ENCODE peak calls at places on chromosomes 4 and X, in seven cellular contexts. Q is tibial artery, F is left ventricle myocardium inferior, N is body of pancreas, J is heart right ventricle, E is psoas muscle, D is pancreas. Z is an unnamed sample.

GRCh38 chrX:37348237-37349130 is 680 bp upstream of the PRRG1 start:
- DNase-seq in D (no peak), N (no peak), F (no peak), J (no peak), E (no peak), Q (no peak), Z (no peak)

GRCh38 chr4:141180991-141181760 is 39.5 kb upstream of the ZNF330 start:
- DNase-seq in F (no peak), J (no peak), Q (no peak), N (no peak), E (no peak), D (no peak), Z (no peak)

GRCh38 chr4:174474457-174475075 is 47.7 kb downstream of the HPGD start:
- DNase-seq in Q (no peak), D (no peak), E (no peak), J (no peak), F (no peak), N (no peak), Z (no peak)

GRCh38 chr4:166341992-166342391 is 469.0 kb downstream of the TLL1 start:
- DNase-seq in E (no peak), D (no peak), J (no peak), N (no peak), F (no peak), Q (no peak), Z (no peak)

GRCh38 chrX:19659929-19660328 is 144.6 kb upstream of the MAP3K15 start:
- DNase-seq in F (no peak), E (no peak), J (no peak), N (no peak), Q (no peak), D (no peak), Z (no peak)

GRCh38 chrX:74422576-74423288 is 1.4 kb downstream of the SLC16A2 start:
- DNase-seq in D (peak; percentile 33), J (peak; percentile 68), F (peak; percentile 64), E (peak; percentile 61), N (peak; percentile 45), Q (peak; percentile 83), Z (peak; percentile 70)

GRCh38 chrX:134909258-134909657 is 81.5 kb upstream of the SMIM10 start:
- DNase-seq in D (no peak), F (no peak), E (no peak), J (no peak), Q (no peak), N (no peak), Z (no peak)

GRCh38 chr4:186723207-186724047 is at the start of gene FAT1:
- DNase-seq in J (peak; percentile 77), E (peak; percentile 72), Q (peak; percentile 81), N (peak; percentile 70), D (peak; percentile 73), F (peak; percentile 73), Z (no peak)

GRCh38 chr4:55854132-55854531 is 684 bp downstream of the EXOC1 start:
- DNase-seq in E (no peak), N (no peak), D (no peak), J (no peak), F (no peak), Q (no peak), Z (no peak)

GRCh38 chrX:15674514-15674898 is 9.9 kb upstream of the CLTRN start:
- DNase-seq in D (peak; percentile 88), J (peak; percentile 87), F (peak; percentile 91), N (peak; percentile 97), E (peak; percentile 96), Q (peak; percentile 95), Z (peak; percentile 99)

GRCh38 chr4:120209706-120210105 is 143.1 kb upstream of the MAD2L1 start:
- DNase-seq in Q (no peak), N (no peak), E (no peak), D (no peak), F (no peak), J (no peak), Z (no peak)

GRCh38 chr4:112881842-112882241 is 167.6 kb upstream of the ANK2 start:
- DNase-seq in Q (no peak), J (no peak), N (no peak), F (no peak), E (no peak), D (no peak), Z (no peak)

GRCh38 chr4:42574873-42575272 is 82.0 kb downstream of the ATP8A1 start:
- DNase-seq in Q (no peak), N (no peak), F (no peak), E (no peak), J (no peak), D (no peak), Z (no peak)

GRCh38 chr4:42566835-42567234 is 90.1 kb downstream of the ATP8A1 start:
- DNase-seq in D (no peak), J (no peak), E (no peak), N (no peak), F (no peak), Q (no peak), Z (no peak)

GRCh38 chr4:42568610-42569207 is 88.2 kb downstream of the ATP8A1 start:
- DNase-seq in J (no peak), N (peak; percentile 78), E (no peak), Q (no peak), F (no peak), D (peak; percentile 49), Z (peak; percentile 68)

GRCh38 chr4:42573249-42573648 is 83.7 kb downstream of the ATP8A1 start:
- DNase-seq in J (no peak), E (no peak), F (no peak), Q (no peak), N (no peak), D (no peak), Z (no peak)

GRCh38 chr4:42570221-42570620 is 86.7 kb downstream of the ATP8A1 start:
- DNase-seq in J (peak; percentile 63), E (peak; percentile 51), F (peak; percentile 76), N (peak; percentile 81), D (peak; percentile 65), Q (peak; percentile 69), Z (no peak)
- H3K27ac ChIP-seq in J (peak overlapping the region; percentile 24), E (peak overlapping the region; percentile 50), F (peak overlapping the region; percentile 67), N (no peak overlapping the region), D (no peak overlapping the region), Q (no peak overlapping the region), Z (no peak overlapping the region)

GRCh38 chr4:82436780-82437179 is 6.4 kb downstream of the ENOPH1 start:
- DNase-seq in F (no peak), D (no peak), N (no peak), E (no peak), J (no peak), Q (no peak), Z (no peak)
- H3K4me1 ChIP-seq in F (peaks cover 7% of the 10 kb centered on the region), D (peaks cover 3% of the 10 kb centered on the region), N (peaks cover 21% of the 10 kb centered on the region), E (peaks cover 2% of the 10 kb centered on the region), J (no peaks in the 10 kb centered on the region), Q (no peaks in the 10 kb centered on the region), Z (no peaks in the 10 kb centered on the region)

DNA sequence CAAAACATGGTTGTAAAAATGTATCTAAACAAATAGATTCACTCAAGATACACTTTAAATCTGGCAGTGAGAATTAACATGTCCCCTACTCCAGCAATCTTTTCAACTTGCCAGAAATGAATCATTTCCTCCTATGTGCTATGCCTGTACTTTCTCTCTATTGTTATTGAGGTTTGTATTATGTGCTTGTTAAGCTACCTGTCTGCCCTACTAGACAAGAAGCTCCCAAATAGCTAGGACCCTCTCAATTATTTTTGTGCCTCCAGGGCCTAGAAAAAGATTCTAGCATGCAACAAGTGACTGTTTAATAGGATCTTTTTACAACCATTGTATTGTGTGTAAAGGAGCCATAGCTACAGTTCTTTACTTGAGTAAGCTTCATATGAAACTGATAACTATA is 3.5 kb upstream of the SAP30 start:
- DNase-seq in E (no peak), Q (no peak), N (no peak), F (no peak), D (no peak), J (no peak), Z (no peak)
- H3K4me3 ChIP-seq in E (no peak overlapping the region), Q (peak overlapping the region; percentile 68), N (no peak overlapping the region), F (no peak overlapping the region), D (no peak overlapping the region), J (no peak overlapping the region), Z (no peak overlapping the region)

GRCh38 chrX:23742693-23743622 is at the start of gene ACOT9:
- DNase-seq in D (peak; percentile 85), N (peak; percentile 95), J (peak; percentile 91), F (peak; percentile 93), Q (peak; percentile 96), E (peak; percentile 95), Z (peak; percentile 97)
- H3K27ac ChIP-seq in D (peak within 1 kb of the TSS; percentile 80), N (peak within 1 kb of the TSS; percentile 85), J (peak within 1 kb of the TSS; percentile 94), F (peak within 1 kb of the TSS; percentile 97), Q (peak within 1 kb of the TSS; percentile 93), E (peak within 1 kb of the TSS; percentile 98), Z (peak within 1 kb of the TSS; percentile 98)

GRCh38 chr4:143358419-143358818 is 21.7 kb downstream of the GAB1 start:
- DNase-seq in N (no peak), F (no peak), Q (no peak), J (no peak), E (no peak), D (no peak), Z (no peak)
- H3K4me1 ChIP-seq in N (peaks cover 50% of the 10 kb centered on the region), F (no peaks in the 10 kb centered on the region), Q (no peaks in the 10 kb centered on the region), J (peaks cover 95% of the 10 kb centered on the region), E (peaks cover 89% of the 10 kb centered on the region), D (peaks cover 55% of the 10 kb centered on the region), Z (no peaks in the 10 kb centered on the region)

GRCh38 chr4:71300964-71301363 is 37.9 kb upstream of the SLC4A4 start:
- DNase-seq in J (no peak), N (peak; percentile 33), F (no peak), Q (no peak), D (no peak), E (no peak), Z (no peak)

GRCh38 chr4:71300362-71300761 is 38.5 kb upstream of the SLC4A4 start:
- DNase-seq in E (no peak), Q (no peak), D (no peak), J (no peak), F (no peak), N (no peak), Z (no peak)

GRCh38 chr4:71293705-71294104 is 45.1 kb upstream of the SLC4A4 start:
- DNase-seq in J (no peak), D (no peak), Q (no peak), F (no peak), N (no peak), E (no peak), Z (no peak)

GRCh38 chr4:71294301-71294700 is 44.5 kb upstream of the SLC4A4 start:
- DNase-seq in N (no peak), D (no peak), J (no peak), F (no peak), Q (no peak), E (no peak), Z (no peak)

GRCh38 chr4:71296945-71297344 is 41.9 kb upstream of the SLC4A4 start:
- DNase-seq in J (no peak), N (no peak), E (no peak), D (no peak), Q (no peak), F (no peak), Z (no peak)
- H3K4me3 ChIP-seq in J (no peak overlapping the region), N (no peak overlapping the region), E (no peak overlapping the region), D (no peak overlapping the region), Q (no peak overlapping the region), F (no peak overlapping the region), Z (no peak overlapping the region)

Z was measured in right atrium auricular region.